ENCODE peak calls at places on chromosomes 6 and 20, in nine cellular contexts. One of them, this sample, is unnamed.

GRCh38 chr6:94270040-94270689 is 850.8 kb upstream of the EPHA7 start:
- DNase-seq in WTC11: peak; percentile 14
- DNase-seq in stomach: no peak
- DNase-seq in omental fat pad: no peak
- DNase-seq in GM13976: no peak
- DNase-seq in GM20000: no peak
- DNase-seq in B cell: no peak
- DNase-seq in PC-3: no peak
- DNase-seq in fibroblast of mammary gland: no peak
- DNase-seq in this sample: no peak

GRCh38 chr6:12590901-12591300 is 125.7 kb upstream of the PHACTR1 start:
- DNase-seq in WTC11: no peak
- DNase-seq in stomach: no peak
- DNase-seq in omental fat pad: no peak
- DNase-seq in GM13976: no peak
- DNase-seq in GM20000: no peak
- DNase-seq in B cell: no peak
- DNase-seq in PC-3: no peak
- DNase-seq in fibroblast of mammary gland: peak; percentile 34
- DNase-seq in this sample: peak; percentile 68

GRCh38 chr20:50561379-50562078 is 51.3 kb downstream of the PTPN1 start:
- DNase-seq in WTC11: no peak
- DNase-seq in stomach: no peak
- DNase-seq in omental fat pad: no peak
- DNase-seq in GM13976: peak; percentile 44
- DNase-seq in GM20000: no peak
- DNase-seq in B cell: no peak
- DNase-seq in PC-3: peak; percentile 99
- DNase-seq in fibroblast of mammary gland: peak; percentile 97
- DNase-seq in this sample: peak; percentile 93

GRCh38 chr20:59564171-59564570 is 40.2 kb upstream of the PHACTR3 start:
- DNase-seq in WTC11: no peak
- DNase-seq in stomach: no peak
- DNase-seq in omental fat pad: no peak
- DNase-seq in GM13976: peak; percentile 6
- DNase-seq in GM20000: no peak
- DNase-seq in B cell: peak; percentile 9
- DNase-seq in PC-3: no peak
- DNase-seq in fibroblast of mammary gland: no peak
- DNase-seq in this sample: no peak

GRCh38 chr6:109478222-109478805 is 4.7 kb downstream of the ZBTB24 start:
- DNase-seq in WTC11: no peak
- DNase-seq in stomach: no peak
- DNase-seq in omental fat pad: no peak
- DNase-seq in GM13976: no peak
- DNase-seq in GM20000: no peak
- DNase-seq in B cell: no peak
- DNase-seq in PC-3: no peak
- DNase-seq in fibroblast of mammary gland: peak; percentile 47
- DNase-seq in this sample: no peak

GRCh38 chr20:43563429-43563828 is 4.6 kb downstream of the SGK2 start:
- DNase-seq in WTC11: no peak
- DNase-seq in stomach: no peak
- DNase-seq in omental fat pad: no peak
- DNase-seq in GM13976: no peak
- DNase-seq in GM20000: peak; percentile 31
- DNase-seq in B cell: no peak
- DNase-seq in PC-3: no peak
- DNase-seq in fibroblast of mammary gland: peak; percentile 16
- DNase-seq in this sample: peak; percentile 29

GRCh38 chr6:143936347-143936746 is 71.7 kb downstream of the PLAGL1 start:
- DNase-seq in WTC11: no peak
- DNase-seq in stomach: no peak
- DNase-seq in omental fat pad: no peak
- DNase-seq in GM13976: no peak
- DNase-seq in GM20000: no peak
- DNase-seq in B cell: no peak
- DNase-seq in PC-3: no peak
- DNase-seq in fibroblast of mammary gland: no peak
- DNase-seq in this sample: no peak

GRCh38 chr6:131916847-131917246 is 34.3 kb downstream of the CCN2 start:
- DNase-seq in WTC11: no peak
- DNase-seq in stomach: no peak
- DNase-seq in omental fat pad: no peak
- DNase-seq in GM13976: no peak
- DNase-seq in GM20000: no peak
- DNase-seq in B cell: no peak
- DNase-seq in PC-3: no peak
- DNase-seq in fibroblast of mammary gland: no peak
- DNase-seq in this sample: no peak

GRCh38 chr6:98590957-98591356 is 243.4 kb upstream of the POU3F2 start:
- DNase-seq in WTC11: no peak
- DNase-seq in stomach: no peak
- DNase-seq in omental fat pad: no peak
- DNase-seq in GM13976: no peak
- DNase-seq in GM20000: no peak
- DNase-seq in B cell: no peak
- DNase-seq in PC-3: no peak
- DNase-seq in fibroblast of mammary gland: no peak
- DNase-seq in this sample: no peak

GRCh38 chr20:3733119-3733995 is 872 bp downstream of the HSPA12B start:
- DNase-seq in WTC11: no peak
- DNase-seq in stomach: no peak
- DNase-seq in omental fat pad: no peak
- DNase-seq in GM13976: no peak
- DNase-seq in GM20000: no peak
- DNase-seq in B cell: no peak
- DNase-seq in PC-3: no peak
- DNase-seq in fibroblast of mammary gland: no peak
- DNase-seq in this sample: no peak

GRCh38 chr20:4045741-4046140 is 30.4 kb upstream of the RNF24 start:
- DNase-seq in WTC11: no peak
- DNase-seq in stomach: no peak
- DNase-seq in omental fat pad: no peak
- DNase-seq in GM13976: no peak
- DNase-seq in GM20000: no peak
- DNase-seq in B cell: no peak
- DNase-seq in PC-3: peak; percentile 80
- DNase-seq in fibroblast of mammary gland: peak; percentile 79
- DNase-seq in this sample: no peak

GRCh38 chr6:136952714-136953260 is 30.7 kb downstream of the SLC35D3 start:
- DNase-seq in WTC11: no peak
- DNase-seq in stomach: no peak
- DNase-seq in omental fat pad: no peak
- DNase-seq in GM13976: no peak
- DNase-seq in GM20000: no peak
- DNase-seq in B cell: no peak
- DNase-seq in PC-3: no peak
- DNase-seq in fibroblast of mammary gland: no peak
- DNase-seq in this sample: no peak

GRCh38 chr6:134519456-134519855 is 201.5 kb upstream of the SGK1 start:
- DNase-seq in WTC11: no peak
- DNase-seq in stomach: no peak
- DNase-seq in omental fat pad: no peak
- DNase-seq in GM13976: peak; percentile 23
- DNase-seq in GM20000: peak; percentile 19
- DNase-seq in B cell: peak; percentile 20
- DNase-seq in PC-3: no peak
- DNase-seq in fibroblast of mammary gland: no peak
- DNase-seq in this sample: peak; percentile 74

GRCh38 chr6:156852147-156852857 is 75.1 kb downstream of the ARID1B start:
- DNase-seq in WTC11: no peak
- DNase-seq in stomach: no peak
- DNase-seq in omental fat pad: no peak
- DNase-seq in GM13976: no peak
- DNase-seq in GM20000: no peak
- DNase-seq in B cell: no peak
- DNase-seq in PC-3: no peak
- DNase-seq in fibroblast of mammary gland: no peak
- DNase-seq in this sample: no peak

DNA sequence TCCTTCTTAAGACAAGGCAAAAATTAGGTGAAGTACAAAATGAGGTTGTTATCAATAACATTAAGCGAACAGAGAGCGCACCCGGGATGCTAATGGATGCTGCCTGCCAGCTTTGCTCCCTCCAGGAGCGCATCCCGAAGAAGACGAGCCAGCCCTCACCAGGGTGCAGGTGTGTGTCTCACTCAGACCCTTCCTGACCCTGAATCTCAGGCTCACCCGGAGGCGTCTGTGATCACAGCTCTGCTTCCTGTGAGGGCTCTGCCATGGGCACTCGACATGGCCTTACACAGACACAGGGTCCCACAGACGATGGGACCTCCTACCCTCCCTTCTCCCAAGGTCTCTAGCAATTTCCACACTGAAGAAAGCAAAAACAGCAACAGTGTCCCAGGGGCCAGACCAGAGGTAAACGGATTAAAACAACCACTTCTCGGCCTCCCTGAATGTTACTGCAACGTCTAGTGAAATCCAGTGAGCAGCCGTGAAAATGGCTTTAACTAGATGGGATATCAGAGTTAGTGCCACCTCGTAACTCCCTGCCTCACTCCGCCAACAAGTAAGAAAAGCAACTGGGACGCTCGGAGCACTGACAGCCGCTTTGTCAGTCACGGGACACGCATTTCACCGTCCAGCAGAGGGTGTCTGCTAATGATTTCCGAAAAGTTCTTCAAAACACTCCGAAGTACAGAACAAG is 11.7 kb downstream of the ZBTB46 start:
- DNase-seq in WTC11: no peak
- DNase-seq in stomach: no peak
- DNase-seq in omental fat pad: no peak
- DNase-seq in GM13976: no peak
- DNase-seq in GM20000: no peak
- DNase-seq in B cell: no peak
- DNase-seq in PC-3: peak; percentile 54
- DNase-seq in fibroblast of mammary gland: peak; percentile 28
- DNase-seq in this sample: peak; percentile 39
- TF ChIP-seq CTCF in WTC11: no peak
- TF ChIP-seq CTCF in stomach: no peak
- TF ChIP-seq CTCF in omental fat pad: no peak
- TF ChIP-seq CTCF in GM13976: no peak
- TF ChIP-seq CTCF in GM20000: no peak
- TF ChIP-seq CTCF in B cell: no peak
- TF ChIP-seq CTCF in PC-3: peak; percentile 66
- TF ChIP-seq CTCF in fibroblast of mammary gland: peak; percentile 26
- TF ChIP-seq CTCF in this sample: peak; percentile 35

GRCh38 chr20:47704746-47705496 is 80.4 kb downstream of the SULF2 start:
- DNase-seq in WTC11: no peak
- DNase-seq in stomach: no peak
- DNase-seq in omental fat pad: no peak
- DNase-seq in GM13976: no peak
- DNase-seq in GM20000: no peak
- DNase-seq in B cell: no peak
- DNase-seq in PC-3: no peak
- DNase-seq in fibroblast of mammary gland: peak; percentile 17
- DNase-seq in this sample: peak; percentile 9
- TF ChIP-seq CTCF in WTC11: no peak
- TF ChIP-seq CTCF in stomach: no peak
- TF ChIP-seq CTCF in omental fat pad: no peak
- TF ChIP-seq CTCF in GM13976: no peak
- TF ChIP-seq CTCF in GM20000: no peak
- TF ChIP-seq CTCF in B cell: no peak
- TF ChIP-seq CTCF in PC-3: no peak
- TF ChIP-seq CTCF in fibroblast of mammary gland: no peak
- TF ChIP-seq CTCF in this sample: no peak

DNA sequence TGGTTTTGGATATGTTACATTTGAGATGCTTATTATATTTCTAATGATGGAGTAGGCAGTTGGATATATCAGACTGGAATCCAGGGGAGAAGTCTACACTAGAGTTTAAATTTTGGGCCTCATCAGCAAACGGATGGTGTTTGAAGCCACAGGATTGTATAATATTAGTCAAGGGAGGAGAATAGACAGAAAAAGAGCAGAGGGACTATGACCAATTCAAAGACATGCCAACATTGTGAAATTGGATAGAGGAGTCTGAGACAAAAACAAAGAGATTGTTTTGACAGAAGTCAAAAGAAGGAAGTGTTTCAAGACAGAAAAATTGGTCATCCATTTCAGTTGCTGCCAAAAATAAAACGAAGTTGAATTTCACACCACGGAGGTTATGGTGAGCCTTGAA is 66.5 kb downstream of the NOX3 start:
- DNase-seq in WTC11: no peak
- DNase-seq in stomach: no peak
- DNase-seq in omental fat pad: no peak
- DNase-seq in GM13976: no peak
- DNase-seq in GM20000: no peak
- DNase-seq in B cell: no peak
- DNase-seq in PC-3: no peak
- DNase-seq in fibroblast of mammary gland: peak; percentile 78
- DNase-seq in this sample: peak; percentile 43
- TF ChIP-seq CTCF in WTC11: no peak
- TF ChIP-seq CTCF in stomach: no peak
- TF ChIP-seq CTCF in omental fat pad: no peak
- TF ChIP-seq CTCF in GM13976: no peak
- TF ChIP-seq CTCF in GM20000: no peak
- TF ChIP-seq CTCF in B cell: no peak
- TF ChIP-seq CTCF in PC-3: no peak
- TF ChIP-seq CTCF in fibroblast of mammary gland: no peak
- TF ChIP-seq CTCF in this sample: no peak

GRCh38 chr20:52267418-52267817 is 75.8 kb upstream of the ZFP64 start:
- DNase-seq in WTC11: no peak
- DNase-seq in stomach: no peak
- DNase-seq in omental fat pad: no peak
- DNase-seq in GM13976: no peak
- DNase-seq in GM20000: no peak
- DNase-seq in B cell: no peak
- DNase-seq in PC-3: no peak
- DNase-seq in fibroblast of mammary gland: no peak
- DNase-seq in this sample: no peak
- TF ChIP-seq CTCF in WTC11: no peak
- TF ChIP-seq CTCF in stomach: no peak
- TF ChIP-seq CTCF in omental fat pad: no peak
- TF ChIP-seq CTCF in GM13976: no peak
- TF ChIP-seq CTCF in GM20000: no peak
- TF ChIP-seq CTCF in B cell: no peak
- TF ChIP-seq CTCF in PC-3: no peak
- TF ChIP-seq CTCF in fibroblast of mammary gland: no peak
- TF ChIP-seq CTCF in this sample: no peak

DNA sequence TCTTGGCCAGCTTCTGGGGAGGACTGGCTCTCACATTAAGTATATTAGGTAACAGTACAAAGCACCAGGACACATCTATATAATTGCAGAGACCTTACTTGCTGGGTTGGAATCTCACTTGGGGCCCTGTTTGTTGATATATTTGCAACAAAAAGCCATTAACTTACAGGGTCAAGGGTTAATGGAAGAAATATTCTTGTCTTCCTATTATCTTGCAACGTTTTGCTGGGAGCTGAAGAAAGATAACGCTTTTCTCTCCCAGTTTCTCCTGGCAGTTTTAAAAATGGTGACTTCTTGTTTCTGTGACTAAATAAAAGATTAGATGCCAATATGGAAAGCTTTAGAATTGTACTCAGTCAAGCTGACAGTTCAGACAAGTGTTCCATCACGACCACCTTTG is 462.3 kb upstream of the FLRT3 start:
- DNase-seq in WTC11: no peak
- DNase-seq in stomach: no peak
- DNase-seq in omental fat pad: no peak
- DNase-seq in GM13976: no peak
- DNase-seq in GM20000: no peak
- DNase-seq in B cell: no peak
- DNase-seq in PC-3: no peak
- DNase-seq in fibroblast of mammary gland: no peak
- DNase-seq in this sample: no peak
- TF ChIP-seq CTCF in WTC11: no peak
- TF ChIP-seq CTCF in stomach: no peak
- TF ChIP-seq CTCF in omental fat pad: no peak
- TF ChIP-seq CTCF in GM13976: no peak
- TF ChIP-seq CTCF in GM20000: no peak
- TF ChIP-seq CTCF in B cell: no peak
- TF ChIP-seq CTCF in PC-3: no peak
- TF ChIP-seq CTCF in fibroblast of mammary gland: no peak
- TF ChIP-seq CTCF in this sample: no peak

GRCh38 chr6:165891320-165891719 is 228.3 kb upstream of the PDE10A start:
- DNase-seq in WTC11: no peak
- DNase-seq in stomach: no peak
- DNase-seq in omental fat pad: no peak
- DNase-seq in GM13976: no peak
- DNase-seq in GM20000: no peak
- DNase-seq in B cell: no peak
- DNase-seq in PC-3: no peak
- DNase-seq in fibroblast of mammary gland: no peak
- DNase-seq in this sample: no peak
- TF ChIP-seq CTCF in WTC11: no peak
- TF ChIP-seq CTCF in stomach: no peak
- TF ChIP-seq CTCF in omental fat pad: no peak
- TF ChIP-seq CTCF in GM13976: no peak
- TF ChIP-seq CTCF in GM20000: no peak
- TF ChIP-seq CTCF in B cell: no peak
- TF ChIP-seq CTCF in PC-3: no peak
- TF ChIP-seq CTCF in fibroblast of mammary gland: no peak
- TF ChIP-seq CTCF in this sample: peak; percentile 8